ENCODE peak calls at places on chromosomes 16 and 17, in nine cellular contexts. D is NCI-H2081; Q is ovary; V is activated CD8-positive, alpha-beta memory T cell treated with anti-CD3 and anti-CD28 coated beads for 24 hours; W is Right ventricle myocardium superior; M is naive thymus-derived CD8-positive, alpha-beta T cell; U is fibroblast of lung; G is cardiac fibroblast; X is mesendoderm. Y is an unnamed sample.

GRCh38 chr17:39753514-39754160 is 15.9 kb downstream of the GRB7 start:
- DNase-seq in D (peak), Q (no peak), V (no peak), W (peak), M (no peak), U (no peak), G (no peak), X (peak), Y (no peak)

GRCh38 chr16:27242868-27243590 is 25.5 kb downstream of the NSMCE1 start:
- DNase-seq in D (no peak), Q (no peak), V (peak), W (peak), M (peak), U (peak), G (peak), X (no peak), Y (peak)

GRCh38 chr16:86574646-86575045 is 3.7 kb upstream of the FOXL1 start:
- DNase-seq in D (no peak), Q (no peak), V (no peak), W (no peak), M (no peak), U (no peak), G (no peak), X (no peak), Y (no peak)

GRCh38 chr16:67723151-67723915 is 4.2 kb upstream of the GFOD2 start:
- DNase-seq in D (no peak), Q (peak), V (no peak), W (no peak), M (no peak), U (peak), G (peak), X (peak), Y (peak)

GRCh38 chr16:77841275-77841640 is 52.9 kb downstream of the VAT1L start:
- DNase-seq in D (no peak), Q (no peak), V (no peak), W (no peak), M (no peak), U (no peak), G (no peak), X (no peak), Y (no peak)

GRCh38 chr16:54817432-54817831 is 113.2 kb upstream of the IRX5 start:
- DNase-seq in D (no peak), Q (no peak), V (no peak), W (no peak), M (no peak), U (no peak), G (peak), X (peak), Y (peak)

GRCh38 chr16:2331932-2332267 is 8.6 kb downstream of the ABCA3 start:
- DNase-seq in D (no peak), Q (no peak), V (no peak), W (no peak), M (no peak), U (no peak), G (no peak), X (no peak), Y (no peak)

GRCh38 chr16:65101009-65101408 is 20.9 kb downstream of the CDH11 start:
- DNase-seq in D (no peak), Q (no peak), V (no peak), W (no peak), M (no peak), U (peak), G (no peak), X (no peak), Y (no peak)

GRCh38 chr17:82845163-82845807 is 5.5 kb upstream of the ZNF750 start:
- DNase-seq in D (no peak), Q (no peak), V (no peak), W (peak), M (no peak), U (no peak), G (no peak), X (no peak), Y (peak)

Y was measured in choroid plexus epithelial cell.